ENCODE peak calls at places on chromosomes 7 and 10, in eight cellular contexts. C, K, F, O, H, N, Q and D are unnamed samples.
A peak's percentile ranks its signal among the peaks of the same experiment; 100 is the strongest.

GRCh38 chr7:50864694-50865093 is 82.0 kb upstream of the GRB10 start:
- DNase-seq in C (no peak), K (no peak), F (no peak), O (no peak), H (no peak), N (no peak), Q (no peak), D (no peak)

GRCh38 chr7:106723398-106723797 is 62.4 kb upstream of the CCDC71L start:
- DNase-seq in C (no peak), K (no peak), F (no peak), O (no peak), H (no peak), N (no peak), Q (no peak), D (no peak)

GRCh38 chr10:133022784-133023115 is 65.0 kb upstream of the ADGRA1 start:
- DNase-seq in C (no peak), K (no peak), F (no peak), O (no peak), H (no peak), N (no peak), Q (no peak), D (no peak)

GRCh38 chr10:76114556-76114955 is 683.1 kb downstream of the LRMDA start:
- DNase-seq in C (no peak), K (no peak), F (no peak), O (no peak), H (no peak), N (no peak), Q (no peak), D (no peak)

GRCh38 chr10:69802424-69803161 is 887 bp downstream of the COL13A1 start:
- DNase-seq in C (no peak), K (peak; percentile 25), F (no peak), O (peak; percentile 56), H (peak; percentile 58), N (peak; percentile 76), Q (no peak), D (peak; percentile 48)

GRCh38 chr7:150465414-150465813 is 15.0 kb downstream of the GIMAP8 start:
- DNase-seq in C (no peak), K (no peak), F (no peak), O (no peak), H (no peak), N (no peak), Q (peak; percentile 26), D (no peak)

GRCh38 chr10:28432210-28432676 is 100.7 kb upstream of the WAC start:
- DNase-seq in C (peak; percentile 67), K (peak; percentile 20), F (no peak), O (peak; percentile 75), H (peak; percentile 79), N (peak; percentile 66), Q (no peak), D (peak; percentile 64)

GRCh38 chr7:139745330-139746143 is 32.3 kb downstream of the HIPK2 start:
- DNase-seq in C (no peak), K (no peak), F (no peak), O (no peak), H (peak; percentile 65), N (no peak), Q (no peak), D (no peak)

GRCh38 chr7:18429547-18429946 is 66.0 kb upstream of the HDAC9 start:
- DNase-seq in C (no peak), K (no peak), F (no peak), O (peak; percentile 70), H (peak; percentile 71), N (no peak), Q (no peak), D (peak; percentile 56)
- TF ChIP-seq CTCF in C (no peak), K (no peak), F (no peak), O (no peak), H (no peak), N (no peak), Q (no peak), D (no peak)

DNA sequence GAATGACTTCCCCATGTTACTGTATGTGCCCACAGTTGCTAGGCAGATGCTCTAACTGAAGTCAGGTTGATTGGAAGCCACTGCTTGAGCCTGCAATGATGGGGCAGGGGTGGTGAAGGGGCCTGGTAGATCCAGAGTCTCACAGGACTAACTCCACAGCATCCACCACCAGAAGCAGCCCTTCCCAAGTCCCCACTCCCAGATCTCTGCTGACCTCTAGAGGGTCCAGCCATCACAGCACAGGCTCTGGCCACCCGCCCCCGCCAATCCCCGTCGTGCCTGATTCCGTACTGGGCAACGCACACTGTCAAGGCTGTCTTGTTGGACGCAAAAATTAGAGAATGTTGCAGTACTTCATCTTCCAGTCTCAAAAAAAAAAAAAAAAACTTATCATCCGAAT is 136.8 kb upstream of the PDE1C start:
- DNase-seq in C (no peak), K (peak; percentile 41), F (no peak), O (peak; percentile 3), H (no peak), N (no peak), Q (peak; percentile 89), D (no peak)
- TF ChIP-seq CTCF in C (no peak), K (peak; percentile 62), F (no peak), O (peak; percentile 52), H (peak; percentile 23), N (no peak), Q (no peak), D (no peak)

GRCh38 chr7:28955723-28956607 is 2.2 kb downstream of the TRIL start:
- DNase-seq in C (peak; percentile 93), K (peak; percentile 72), F (no peak), O (peak; percentile 4), H (peak; percentile 37), N (peak; percentile 90), Q (peak; percentile 90), D (no peak)
- TF ChIP-seq CTCF in C (peak; percentile 51), K (peak; percentile 72), F (no peak), O (peak; percentile 49), H (peak; percentile 41), N (peak; percentile 75), Q (peak; percentile 60), D (no peak)

DNA sequence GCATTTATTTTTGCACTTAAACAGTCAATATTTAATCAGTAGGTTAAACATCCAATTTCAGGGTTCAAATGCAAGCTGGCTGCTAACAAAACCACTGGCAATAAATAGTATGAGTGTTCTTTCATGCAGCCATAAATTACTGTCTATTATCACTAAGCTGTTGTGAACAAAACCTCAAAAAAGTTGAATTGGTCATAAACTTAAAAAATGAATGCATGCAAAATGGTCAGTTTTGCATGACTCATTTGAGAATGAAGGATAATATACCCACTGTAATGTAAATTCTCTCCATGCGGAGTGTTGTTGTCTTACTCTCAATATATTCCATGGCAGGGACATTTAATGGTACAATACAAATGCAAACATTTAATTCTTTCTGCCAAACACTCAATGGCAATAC is 226.4 kb downstream of the MAGI2 start:
- DNase-seq in C (no peak), K (no peak), F (no peak), O (peak; percentile 67), H (no peak), N (no peak), Q (no peak), D (peak; percentile 57)
- TF ChIP-seq CTCF in C (no peak), K (no peak), F (no peak), O (no peak), H (no peak), N (no peak), Q (no peak), D (no peak)

GRCh38 chr10:34262965-34263364 is 552.1 kb downstream of the PARD3 start:
- DNase-seq in C (no peak), K (no peak), F (no peak), O (no peak), H (peak; percentile 38), N (no peak), Q (no peak), D (peak; percentile 26)
- TF ChIP-seq CTCF in C (no peak), K (no peak), F (no peak), O (no peak), H (peak; percentile 27), N (no peak), Q (no peak), D (peak; percentile 56)

GRCh38 chr10:25080880-25081581 is 64.6 kb downstream of the THNSL1 start:
- DNase-seq in C (peak; percentile 78), K (peak; percentile 77), F (peak; percentile 44), O (peak; percentile 83), H (peak; percentile 91), N (peak; percentile 82), Q (peak; percentile 93), D (peak; percentile 83)
- TF ChIP-seq CTCF in C (peak; percentile 91), K (peak; percentile 94), F (peak; percentile 85), O (peak; percentile 94), H (peak; percentile 92), N (peak; percentile 87), Q (peak; percentile 92), D (peak; percentile 96)